ENCODE peak calls at places on chromosomes 11 and 22, in nine cellular contexts. Q is LoVo; M is brain pericyte; F is SK-N-DZ; H is activated naive CD8-positive, alpha-beta T cell treated with anti-CD3 and anti-CD28 coated beads for 36 hours; X is mesendoderm; G is GM18507; U is A549; O is MCF 10A. V is an unnamed sample.

GRCh38 chr11:112762686-112763048 is 198.6 kb upstream of the NCAM1 start:
- DNase-seq in Q (no peak), O (no peak), M (no peak), G (no peak), H (no peak), X (no peak), F (no peak), U (no peak), V (no peak)

GRCh38 chr11:69008774-69009440 is 4.1 kb downstream of the MRGPRF start:
- DNase-seq in G (no peak), X (peak), M (peak), F (no peak), O (peak), H (no peak), Q (peak), U (peak), V (peak)

GRCh38 chr11:119764108-119764874 is 35.3 kb upstream of the NECTIN1 start:
- DNase-seq in Q (no peak), O (no peak), H (no peak), U (no peak), M (no peak), X (peak), G (no peak), F (no peak), V (no peak)

GRCh38 chr11:118838905-118839553 is 44.7 kb upstream of the CXCR5 start:
- DNase-seq in F (no peak), O (no peak), H (no peak), X (no peak), Q (no peak), U (no peak), G (peak), M (no peak), V (no peak)

GRCh38 chr22:23749747-23750373 is 1.1 kb downstream of the ZNF70 start:
- DNase-seq in O (no peak), M (no peak), G (no peak), H (no peak), X (no peak), Q (no peak), U (no peak), F (no peak), V (no peak)

GRCh38 chr11:128937480-128937879 is 5.2 kb downstream of the TP53AIP1 start:
- DNase-seq in U (no peak), H (no peak), Q (no peak), F (no peak), M (no peak), X (no peak), O (no peak), G (no peak), V (no peak)

GRCh38 chr11:60363542-60364525 is 14.5 kb upstream of the MS4A7 start:
- DNase-seq in O (peak), F (peak), H (peak), U (peak), M (peak), Q (peak), G (peak), X (peak), V (peak)

GRCh38 chr11:87897079-87897478 is 278.2 kb downstream of the RAB38 start:
- DNase-seq in M (no peak), Q (no peak), G (no peak), U (no peak), X (no peak), H (no peak), O (no peak), F (no peak), V (no peak)

GRCh38 chr22:27203276-27203660 is 545.9 kb downstream of the MIAT start:
- DNase-seq in O (no peak), U (no peak), X (no peak), H (no peak), G (no peak), F (no peak), M (no peak), Q (no peak), V (no peak)

GRCh38 chr22:36292823-36293530 is 40.0 kb downstream of the APOL1 start:
- DNase-seq in G (no peak), X (no peak), M (no peak), U (no peak), H (no peak), F (no peak), Q (no peak), O (no peak), V (no peak)

GRCh38 chr11:105046898-105047579 is 1.9 kb upstream of the CARD16 start:
- DNase-seq in Q (peak), H (no peak), X (peak), G (no peak), U (peak), F (no peak), O (peak), M (peak), V (no peak)

GRCh38 chr11:17558916-17559315 is 11.9 kb downstream of the OTOG start:
- DNase-seq in U (no peak), H (no peak), Q (no peak), G (no peak), O (no peak), M (no peak), X (no peak), F (no peak), V (no peak)

GRCh38 chr11:11451501-11452005 is 98.5 kb upstream of the CSNK2A3 start:
- DNase-seq in H (no peak), F (no peak), Q (peak), M (no peak), O (peak), G (peak), X (peak), U (peak), V (no peak)

GRCh38 chr11:94814238-94814976 is 46.3 kb downstream of the AMOTL1 start:
- DNase-seq in U (no peak), O (no peak), G (no peak), Q (no peak), H (no peak), M (no peak), F (no peak), X (no peak), V (no peak)